ENCODE peak calls at places on chromosomes 4 and X, in nine cellular contexts. One of them, this sample, is unnamed.

GRCh38 chr4:86220137-86220536 is 139.7 kb downstream of the MAPK10 start:
- DNase-seq in DND-41: no peak
- DNase-seq in heart left ventricle: no peak
- DNase-seq in left colon: no peak
- DNase-seq in astrocyte of the hippocampus: no peak
- DNase-seq in cardiac septum: no peak
- DNase-seq in Right ventricle myocardium superior: no peak
- DNase-seq in ELF-1: no peak
- DNase-seq in anterior cingulate cortex: no peak
- DNase-seq in this sample: no peak

GRCh38 chr4:180962268-180962667 is 1280.9 kb upstream of the TENM3 start:
- DNase-seq in DND-41: no peak
- DNase-seq in heart left ventricle: no peak
- DNase-seq in left colon: no peak
- DNase-seq in astrocyte of the hippocampus: no peak
- DNase-seq in cardiac septum: no peak
- DNase-seq in Right ventricle myocardium superior: no peak
- DNase-seq in ELF-1: no peak
- DNase-seq in anterior cingulate cortex: no peak
- DNase-seq in this sample: no peak

GRCh38 chr4:169152104-169152503 is 118.7 kb downstream of the SH3RF1 start:
- DNase-seq in DND-41: no peak
- DNase-seq in heart left ventricle: no peak
- DNase-seq in left colon: no peak
- DNase-seq in astrocyte of the hippocampus: no peak
- DNase-seq in cardiac septum: no peak
- DNase-seq in Right ventricle myocardium superior: no peak
- DNase-seq in ELF-1: no peak
- DNase-seq in anterior cingulate cortex: no peak
- DNase-seq in this sample: no peak

GRCh38 chr4:95548738-95549245 is at the start of gene UNC5C:
- DNase-seq in DND-41: no peak
- DNase-seq in heart left ventricle: peak
- DNase-seq in left colon: peak
- DNase-seq in astrocyte of the hippocampus: peak
- DNase-seq in cardiac septum: peak
- DNase-seq in Right ventricle myocardium superior: peak
- DNase-seq in ELF-1: peak
- DNase-seq in anterior cingulate cortex: no peak
- DNase-seq in this sample: peak

GRCh38 chr4:110970642-110971041 is 347.8 kb upstream of the PITX2 start:
- DNase-seq in DND-41: peak
- DNase-seq in heart left ventricle: no peak
- DNase-seq in left colon: peak
- DNase-seq in astrocyte of the hippocampus: peak
- DNase-seq in cardiac septum: no peak
- DNase-seq in Right ventricle myocardium superior: no peak
- DNase-seq in ELF-1: peak
- DNase-seq in anterior cingulate cortex: no peak
- DNase-seq in this sample: no peak

GRCh38 chr4:164381859-164382258 is 372.1 kb upstream of the SMIM31 start:
- DNase-seq in DND-41: no peak
- DNase-seq in heart left ventricle: no peak
- DNase-seq in left colon: no peak
- DNase-seq in astrocyte of the hippocampus: no peak
- DNase-seq in cardiac septum: no peak
- DNase-seq in Right ventricle myocardium superior: no peak
- DNase-seq in ELF-1: no peak
- DNase-seq in anterior cingulate cortex: no peak
- DNase-seq in this sample: no peak

GRCh38 chr4:21134994-21135393 is 434.7 kb downstream of the PACRGL start:
- DNase-seq in DND-41: no peak
- DNase-seq in heart left ventricle: no peak
- DNase-seq in left colon: no peak
- DNase-seq in astrocyte of the hippocampus: peak
- DNase-seq in cardiac septum: no peak
- DNase-seq in Right ventricle myocardium superior: no peak
- DNase-seq in ELF-1: no peak
- DNase-seq in anterior cingulate cortex: no peak
- DNase-seq in this sample: no peak

GRCh38 chr4:23956601-23957364 is 66.9 kb upstream of the PPARGC1A start:
- DNase-seq in DND-41: no peak
- DNase-seq in heart left ventricle: no peak
- DNase-seq in left colon: no peak
- DNase-seq in astrocyte of the hippocampus: no peak
- DNase-seq in cardiac septum: no peak
- DNase-seq in Right ventricle myocardium superior: no peak
- DNase-seq in ELF-1: no peak
- DNase-seq in anterior cingulate cortex: no peak
- DNase-seq in this sample: no peak

GRCh38 chr4:52369649-52370048 is 289.5 kb downstream of the USP46 start:
- DNase-seq in DND-41: no peak
- DNase-seq in heart left ventricle: no peak
- DNase-seq in left colon: no peak
- DNase-seq in astrocyte of the hippocampus: no peak
- DNase-seq in cardiac septum: no peak
- DNase-seq in Right ventricle myocardium superior: no peak
- DNase-seq in ELF-1: peak
- DNase-seq in anterior cingulate cortex: no peak
- DNase-seq in this sample: no peak

GRCh38 chr4:47031713-47032404 is 492 bp downstream of the GABRB1 start:
- DNase-seq in DND-41: no peak
- DNase-seq in heart left ventricle: no peak
- DNase-seq in left colon: peak
- DNase-seq in astrocyte of the hippocampus: peak
- DNase-seq in cardiac septum: no peak
- DNase-seq in Right ventricle myocardium superior: peak
- DNase-seq in ELF-1: peak
- DNase-seq in anterior cingulate cortex: peak
- DNase-seq in this sample: no peak

GRCh38 chr4:7928711-7929505 is 10.8 kb downstream of the AFAP1 start:
- DNase-seq in DND-41: no peak
- DNase-seq in heart left ventricle: no peak
- DNase-seq in left colon: peak
- DNase-seq in astrocyte of the hippocampus: peak
- DNase-seq in cardiac septum: peak
- DNase-seq in Right ventricle myocardium superior: no peak
- DNase-seq in ELF-1: no peak
- DNase-seq in anterior cingulate cortex: no peak
- DNase-seq in this sample: no peak

GRCh38 chr4:171629182-171629581 is 184.0 kb upstream of the GALNTL6 start:
- DNase-seq in DND-41: no peak
- DNase-seq in heart left ventricle: no peak
- DNase-seq in left colon: no peak
- DNase-seq in astrocyte of the hippocampus: no peak
- DNase-seq in cardiac septum: no peak
- DNase-seq in Right ventricle myocardium superior: no peak
- DNase-seq in ELF-1: no peak
- DNase-seq in anterior cingulate cortex: no peak
- DNase-seq in this sample: no peak

GRCh38 chrX:4925911-4926310 is 1212.5 kb upstream of the PRKX start:
- DNase-seq in DND-41: no peak
- DNase-seq in heart left ventricle: no peak
- DNase-seq in left colon: no peak
- DNase-seq in astrocyte of the hippocampus: peak
- DNase-seq in cardiac septum: no peak
- DNase-seq in Right ventricle myocardium superior: no peak
- DNase-seq in ELF-1: no peak
- DNase-seq in anterior cingulate cortex: no peak
- DNase-seq in this sample: no peak

GRCh38 chr4:112521123-112522116 is 5.4 kb upstream of the NEUROG2 start:
- DNase-seq in DND-41: no peak
- DNase-seq in heart left ventricle: no peak
- DNase-seq in left colon: no peak
- DNase-seq in astrocyte of the hippocampus: peak
- DNase-seq in cardiac septum: no peak
- DNase-seq in Right ventricle myocardium superior: no peak
- DNase-seq in ELF-1: peak
- DNase-seq in anterior cingulate cortex: no peak
- DNase-seq in this sample: no peak

GRCh38 chrX:642436-643210 is 12.0 kb downstream of the SHOX start:
- DNase-seq in DND-41: no peak
- DNase-seq in heart left ventricle: no peak
- DNase-seq in left colon: no peak
- DNase-seq in astrocyte of the hippocampus: no peak
- DNase-seq in cardiac septum: peak
- DNase-seq in Right ventricle myocardium superior: no peak
- DNase-seq in ELF-1: no peak
- DNase-seq in anterior cingulate cortex: no peak
- DNase-seq in this sample: no peak

GRCh38 chr4:158805628-158806471 is 37.0 kb downstream of the FNIP2 start:
- DNase-seq in DND-41: no peak
- DNase-seq in heart left ventricle: peak
- DNase-seq in left colon: no peak
- DNase-seq in astrocyte of the hippocampus: no peak
- DNase-seq in cardiac septum: peak
- DNase-seq in Right ventricle myocardium superior: no peak
- DNase-seq in ELF-1: peak
- DNase-seq in anterior cingulate cortex: no peak
- DNase-seq in this sample: no peak

GRCh38 chr4:48913346-48913745 is 6.8 kb upstream of the OCIAD2 start:
- DNase-seq in DND-41: no peak
- DNase-seq in heart left ventricle: no peak
- DNase-seq in left colon: peak
- DNase-seq in astrocyte of the hippocampus: peak
- DNase-seq in cardiac septum: no peak
- DNase-seq in Right ventricle myocardium superior: no peak
- DNase-seq in ELF-1: no peak
- DNase-seq in anterior cingulate cortex: peak
- DNase-seq in this sample: no peak

This sample was measured in ovary.